ENCODE peak calls at places on chromosomes 4 and X, in five cellular contexts. R is NB4, Y is breast epithelium, A is H7, K is tibial nerve. P is an unnamed sample.

GRCh38 chr4:108486046-108486445 is 134.3 kb upstream of the RPL34 start:
- DNase-seq in R (no peak), Y (no peak), A (no peak), K (no peak), P (no peak)

GRCh38 chr4:94650690-94651089 is 107.1 kb upstream of the BMPR1B start:
- DNase-seq in R (no peak), Y (no peak), A (no peak), K (no peak), P (peak)

GRCh38 chr4:5045099-5045498 is 6.2 kb upstream of the STK32B start:
- DNase-seq in R (peak), Y (no peak), A (peak), K (peak), P (no peak)

GRCh38 chr4:106201373-106201772 is 114.6 kb downstream of the TBCK start:
- DNase-seq in R (peak), Y (no peak), A (no peak), K (no peak), P (no peak)

GRCh38 chr4:108224628-108225053 is 55.9 kb upstream of the LEF1 start:
- DNase-seq in R (no peak), Y (no peak), A (no peak), K (no peak), P (no peak)

GRCh38 chr4:33722800-33723511 is 2521.4 kb downstream of the ARAP2 start:
- DNase-seq in R (no peak), Y (no peak), A (no peak), K (no peak), P (no peak)

GRCh38 chr4:145861331-145862318 is 77.0 kb downstream of the ZNF827 start:
- DNase-seq in R (no peak), Y (peak), A (peak), K (no peak), P (no peak)

GRCh38 chr4:188941524-188942109 is 802.4 kb downstream of the TRIML1 start:
- DNase-seq in R (no peak), Y (no peak), A (no peak), K (no peak), P (no peak)

GRCh38 chr4:156968479-156968984 is 3.1 kb downstream of the PDGFC start:
- DNase-seq in R (peak), Y (peak), A (peak), K (peak), P (peak)

GRCh38 chr4:163693211-163693610 is 198.7 kb downstream of the TMA16 start:
- DNase-seq in R (no peak), Y (no peak), A (no peak), K (no peak), P (no peak)

GRCh38 chr4:82569727-82570126 is 7.9 kb upstream of the TMEM150C start:
- DNase-seq in R (no peak), Y (no peak), A (no peak), K (no peak), P (no peak)

GRCh38 chr4:53094040-53094439 is 231.9 kb downstream of the RASL11B start:
- DNase-seq in R (no peak), Y (no peak), A (no peak), K (no peak), P (no peak)

GRCh38 chr4:167587361-167587760 is 353.1 kb upstream of the SPOCK3 start:
- DNase-seq in R (no peak), Y (no peak), A (no peak), K (no peak), P (no peak)

GRCh38 chr4:3388461-3389185 is 53.1 kb upstream of the HGFAC start:
- DNase-seq in R (peak), Y (no peak), A (peak), K (no peak), P (no peak)

GRCh38 chr4:61397174-61397573 is 197.0 kb downstream of the ADGRL3 start:
- DNase-seq in R (peak), Y (no peak), A (no peak), K (no peak), P (no peak)

GRCh38 chrX:17031827-17032226 is 85.4 kb downstream of the REPS2 start:
- DNase-seq in R (no peak), Y (no peak), A (no peak), K (no peak), P (no peak)

GRCh38 chrX:111447298-111447697 is 35.3 kb upstream of the DCX start:
- DNase-seq in R (peak), Y (no peak), A (peak), K (no peak), P (no peak)

GRCh38 chrX:138791551-138791950 is 80.0 kb upstream of the FGF13 start:
- DNase-seq in R (no peak), Y (no peak), A (no peak), K (no peak), P (no peak)

GRCh38 chr4:89788243-89789072 is 48.5 kb downstream of the SNCA start:
- DNase-seq in R (no peak), Y (no peak), A (no peak), K (no peak), P (no peak)

GRCh38 chr4:112185740-112186670 is 40.8 kb downstream of the FAM241A start:
- DNase-seq in R (peak), Y (no peak), A (no peak), K (no peak), P (no peak)

GRCh38 chrX:44898411-44899221 is 25.6 kb downstream of the KDM6A start:
- DNase-seq in R (no peak), Y (no peak), A (peak), K (no peak), P (no peak)

GRCh38 chrX:19064175-19064574 is 58.1 kb downstream of the ADGRG2 start:
- DNase-seq in R (peak), Y (no peak), A (no peak), K (no peak), P (no peak)

GRCh38 chrX:74383611-74384010 is 37.7 kb upstream of the SLC16A2 start:
- DNase-seq in R (peak), Y (no peak), A (peak), K (peak), P (peak)

GRCh38 chr4:168868044-168868855 is 141.8 kb downstream of the CBR4 start:
- DNase-seq in R (no peak), Y (no peak), A (no peak), K (no peak), P (no peak)

GRCh38 chrX:71911731-71912050 is 1.0 kb downstream of the NHSL2 start:
- DNase-seq in R (no peak), Y (no peak), A (no peak), K (no peak), P (no peak)

GRCh38 chr4:98663226-98664006 is 5.0 kb upstream of the TSPAN5 start:
- DNase-seq in R (peak), Y (no peak), A (no peak), K (no peak), P (no peak)

GRCh38 chr4:73312967-73313366 is 54.4 kb upstream of the ANKRD17 start:
- DNase-seq in R (no peak), Y (no peak), A (no peak), K (no peak), P (no peak)
- H3K4me3 ChIP-seq in R (no peak), Y (no peak), A (no peak), K (no peak), P (no peak)

DNA sequence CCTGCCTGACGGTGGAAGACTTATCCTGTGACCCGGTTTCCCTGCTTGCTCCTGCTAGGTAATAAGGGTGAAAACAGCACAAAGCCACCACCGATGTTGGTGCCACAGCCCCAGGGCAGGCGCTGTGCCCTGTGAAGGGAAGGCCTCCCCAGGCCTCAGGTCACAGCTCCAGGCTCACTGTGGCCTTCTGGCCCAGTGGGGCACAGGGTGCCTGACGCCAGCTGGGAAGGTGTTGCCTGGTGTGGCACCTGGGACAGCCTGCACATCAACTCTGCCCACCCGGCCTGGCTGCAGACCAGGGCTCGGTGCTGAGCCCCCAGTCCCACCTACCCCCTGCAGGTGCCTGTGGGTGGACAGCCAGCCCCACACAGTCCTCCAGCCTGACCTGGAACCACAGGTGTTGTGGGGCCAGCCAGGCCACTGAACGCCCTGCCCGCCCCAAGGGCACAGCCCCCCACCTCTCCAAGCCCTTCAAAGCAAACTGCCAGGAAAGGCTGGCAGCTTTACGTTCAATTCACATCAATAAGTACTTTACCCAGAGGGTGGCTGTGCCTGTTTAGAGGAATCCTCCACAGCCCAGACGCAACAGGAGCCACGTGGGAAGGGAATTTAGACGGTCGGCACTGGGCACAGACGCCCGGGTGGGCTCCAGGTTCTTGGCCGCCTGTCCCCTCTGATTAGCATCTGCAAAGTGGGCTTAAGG is 54.3 kb downstream of the ZFYVE28 start:
- DNase-seq in R (no peak), Y (no peak), A (peak), K (no peak), P (no peak)
- H3K4me3 ChIP-seq in R (no peak), Y (peak), A (no peak), K (peak), P (no peak)

DNA sequence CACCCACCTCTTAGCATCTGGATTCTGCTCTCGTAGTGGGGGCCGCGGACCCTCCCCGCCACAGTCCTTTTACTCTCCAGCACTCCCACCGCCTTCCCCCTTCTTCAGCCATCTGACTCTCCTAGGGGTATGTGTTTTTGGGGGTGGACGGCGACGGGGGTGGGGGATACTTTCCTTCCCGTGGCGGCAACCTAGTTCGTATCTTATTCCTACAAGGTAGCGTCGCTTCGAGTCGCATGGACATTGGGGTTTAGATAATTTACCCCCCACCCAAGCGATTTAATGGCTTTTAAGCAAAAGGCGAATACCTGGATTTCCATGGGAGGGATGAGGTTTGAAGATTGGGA is 1.3 kb upstream of the BCORL1 start:
- DNase-seq in R (no peak), Y (no peak), A (no peak), K (peak), P (no peak)
- H3K4me3 ChIP-seq in R (peak), Y (no peak), A (peak), K (peak), P (peak)

DNA sequence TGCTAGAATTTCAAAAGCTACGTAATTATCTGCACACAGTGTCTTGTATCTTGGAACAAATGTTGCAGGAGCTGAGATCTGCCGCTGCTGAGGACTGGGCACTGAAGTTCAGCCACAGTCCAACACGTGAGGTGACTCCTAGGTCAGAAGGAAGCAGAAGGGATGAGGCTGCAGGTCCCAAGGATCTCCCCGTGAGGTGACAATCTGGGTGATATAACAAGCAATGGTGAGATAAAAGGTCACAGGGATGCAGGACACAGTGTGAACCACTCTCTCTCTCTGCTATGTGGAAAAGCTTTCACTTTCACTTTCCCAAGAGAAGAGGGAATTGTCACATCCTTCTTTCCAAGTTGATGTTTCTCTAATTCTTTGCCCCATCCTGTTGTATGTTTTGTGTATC is 1416.0 kb upstream of the TENM3 start:
- DNase-seq in R (no peak), Y (no peak), A (no peak), K (no peak), P (no peak)
- H3K4me3 ChIP-seq in R (no peak), Y (peak), A (no peak), K (peak), P (peak)

DNA sequence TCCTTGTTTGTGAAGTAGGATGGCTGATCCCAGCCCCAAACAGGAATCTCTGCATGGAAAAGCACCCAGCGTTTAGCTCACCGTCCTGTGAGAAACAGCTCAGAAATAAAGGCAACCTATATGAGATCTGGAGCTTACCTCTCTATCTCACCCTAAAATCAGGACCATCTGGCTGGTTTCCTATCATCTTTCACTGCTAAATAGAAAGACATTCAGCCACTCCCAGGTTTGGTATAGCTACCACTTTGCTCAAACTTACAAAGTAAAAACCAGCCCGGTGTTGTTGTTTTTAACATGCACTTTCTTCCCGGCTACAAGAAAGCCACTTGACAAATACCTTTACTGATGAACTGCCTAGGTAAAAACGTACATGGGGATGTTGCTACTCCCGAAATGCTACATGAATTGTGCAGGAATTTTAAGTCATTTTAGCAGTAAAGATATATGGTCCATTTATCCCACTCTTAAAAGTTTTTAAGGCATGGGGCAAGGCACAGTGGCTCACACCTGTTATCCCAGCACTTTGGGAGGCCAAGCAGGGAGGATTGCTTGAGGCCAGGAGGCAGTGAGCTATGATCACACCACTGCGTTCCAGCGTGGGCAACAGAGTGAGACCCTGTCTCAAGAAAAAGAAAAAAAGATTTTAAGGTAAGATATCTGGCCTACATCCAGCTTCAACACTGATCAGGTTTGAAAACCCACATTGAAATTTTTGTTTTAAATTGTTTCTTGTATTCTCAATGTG is 1.0 kb upstream of the SEC24D start:
- DNase-seq in R (no peak), Y (no peak), A (no peak), K (no peak), P (no peak)
- H3K4me3 ChIP-seq in R (peak), Y (peak), A (peak), K (peak), P (peak)

DNA sequence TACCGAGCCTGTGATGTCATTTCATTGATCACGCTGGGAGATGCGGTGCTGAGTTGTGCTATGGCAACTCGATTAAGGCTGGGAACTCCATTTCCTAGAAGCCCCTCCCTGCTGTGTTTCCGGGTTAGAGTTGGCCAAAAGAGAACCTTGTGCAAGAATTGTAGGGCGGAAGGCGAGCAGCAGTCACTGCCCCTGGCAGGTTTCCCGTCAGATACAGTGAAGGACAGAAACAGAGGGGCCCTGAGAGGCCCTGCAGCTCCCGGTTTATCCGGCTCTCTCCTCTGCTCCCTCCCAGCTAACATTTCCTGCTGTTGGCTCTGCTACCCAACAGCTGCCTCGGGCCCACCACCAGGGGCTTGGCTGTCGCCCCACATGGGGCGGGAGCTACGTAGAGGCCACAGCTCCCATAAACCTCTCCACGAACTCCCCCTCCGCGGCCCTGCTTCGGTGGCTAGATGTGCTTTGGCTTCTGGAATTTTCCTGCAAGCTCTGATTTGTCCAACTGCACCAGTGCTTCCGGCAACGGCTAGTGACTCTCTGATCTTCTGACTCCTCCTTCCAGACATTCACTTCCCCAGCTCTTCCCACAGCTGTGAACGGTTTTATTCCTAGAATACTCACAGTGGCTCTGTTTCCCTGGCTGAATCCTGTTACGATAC is 74.9 kb upstream of the USP9X start:
- DNase-seq in R (peak), Y (peak), A (peak), K (peak), P (no peak)
- H3K4me3 ChIP-seq in R (no peak), Y (peak), A (no peak), K (no peak), P (no peak)

GRCh38 chr4:45294464-45294863 is 568.1 kb upstream of the GNPDA2 start:
- DNase-seq in R (no peak), Y (no peak), A (no peak), K (no peak), P (peak)
- H3K4me3 ChIP-seq in R (no peak), Y (no peak), A (no peak), K (no peak), P (no peak)

DNA sequence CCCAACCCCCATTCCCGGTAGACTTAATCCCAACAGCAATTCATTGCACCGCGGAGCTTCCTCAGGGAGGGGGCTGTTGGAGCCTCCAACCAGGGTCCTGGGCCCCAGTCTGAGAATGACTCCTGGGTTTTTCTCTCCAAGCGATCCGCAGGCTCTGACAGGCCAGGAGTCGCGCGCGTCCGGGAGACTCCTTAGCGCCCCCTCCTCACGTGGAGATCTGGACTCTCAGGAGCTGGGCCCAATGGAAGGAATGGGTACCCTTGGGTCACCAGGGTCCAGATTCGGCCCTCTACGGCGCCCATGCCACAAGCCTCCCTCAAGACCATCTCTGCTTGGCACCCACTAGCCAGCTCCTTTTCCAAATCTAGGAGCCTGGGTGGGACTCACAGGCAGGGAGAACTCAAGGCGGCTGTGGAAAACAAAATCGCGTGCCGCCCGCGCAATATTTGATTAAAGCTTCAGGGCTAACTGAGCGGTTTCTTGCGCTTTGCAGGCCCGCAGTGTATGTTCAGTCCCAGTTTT is 7.1 kb downstream of the HAND2 start:
- DNase-seq in R (no peak), Y (no peak), A (no peak), K (no peak), P (no peak)
- H3K4me3 ChIP-seq in R (no peak), Y (peak), A (no peak), K (peak), P (no peak)

GRCh38 chr4:125368161-125368560 is 53.4 kb downstream of the FAT4 start:
- DNase-seq in R (no peak), Y (no peak), A (no peak), K (no peak), P (no peak)

GRCh38 chr4:125369098-125369497 is 54.3 kb downstream of the FAT4 start:
- DNase-seq in R (no peak), Y (no peak), A (no peak), K (no peak), P (no peak)

GRCh38 chr4:125365731-125366130 is 51.0 kb downstream of the FAT4 start:
- DNase-seq in R (no peak), Y (no peak), A (no peak), K (no peak), P (no peak)

GRCh38 chr4:125370478-125370877 is 55.7 kb downstream of the FAT4 start:
- DNase-seq in R (no peak), Y (no peak), A (no peak), K (no peak), P (no peak)

DNA sequence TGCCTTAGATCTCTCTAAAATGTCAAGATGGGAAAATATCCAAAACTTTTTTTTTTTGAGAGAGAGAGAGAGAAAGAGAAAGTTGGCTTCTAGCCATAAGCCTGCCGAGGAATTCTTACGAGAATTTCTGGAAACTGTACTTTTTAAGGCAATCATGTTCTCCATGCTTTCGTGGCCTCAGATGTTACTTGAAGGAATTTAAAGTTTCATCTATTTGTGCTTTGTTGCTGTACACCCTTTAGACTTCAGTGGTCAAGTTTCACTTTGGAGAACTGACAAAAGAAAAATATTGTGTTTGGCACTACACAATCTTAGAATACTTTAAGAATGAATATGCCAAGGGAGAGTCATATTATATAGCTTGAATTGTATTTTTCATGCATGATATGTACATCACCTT is 53.9 kb downstream of the FAT4 start:
- DNase-seq in R (no peak), Y (no peak), A (no peak), K (no peak), P (no peak)
- H3K4me3 ChIP-seq in R (no peak), Y (peak), A (no peak), K (no peak), P (no peak)

P was measured in LNCaP clone FGC.